ENCODE peak calls at places on chromosomes 3 and 15, in ten cellular contexts. F, W, H, G, J, X, R, M, S and D are unnamed samples.

GRCh38 chr3:154301556-154301955 is 22.7 kb downstream of the DHX36 start:
- DNase-seq in F (no peak), W (no peak), H (no peak), G (no peak), J (no peak), X (no peak), R (no peak), M (no peak), S (no peak), D (no peak)

GRCh38 chr15:75031773-75032302 is 8.4 kb downstream of the PPCDC start:
- DNase-seq in F (no peak), W (no peak), H (no peak), G (no peak), J (no peak), X (no peak), R (no peak), M (no peak), S (no peak), D (no peak)

GRCh38 chr15:65595960-65596359 is 15.0 kb downstream of the INTS14 start:
- DNase-seq in F (no peak), W (no peak), H (peak), G (no peak), J (peak), X (no peak), R (no peak), M (no peak), S (no peak), D (peak)

GRCh38 chr3:44416031-44417030 is 61.1 kb downstream of the ZNF445 start:
- DNase-seq in F (no peak), W (no peak), H (no peak), G (no peak), J (no peak), X (no peak), R (no peak), M (peak), S (no peak), D (no peak)

GRCh38 chr3:123281929-123282328 is 80.2 kb downstream of the SEC22A start:
- DNase-seq in F (no peak), W (no peak), H (no peak), G (no peak), J (no peak), X (no peak), R (peak), M (peak), S (no peak), D (no peak)

GRCh38 chr3:100108464-100109079 is 5.7 kb downstream of the FILIP1L start:
- DNase-seq in F (no peak), W (no peak), H (no peak), G (no peak), J (peak), X (no peak), R (no peak), M (no peak), S (no peak), D (no peak)

GRCh38 chr15:101621961-101622360 is 30.2 kb downstream of the TM2D3 start:
- DNase-seq in F (no peak), W (no peak), H (no peak), G (no peak), J (no peak), X (no peak), R (no peak), M (no peak), S (no peak), D (no peak)

GRCh38 chr3:46778101-46778500 is 60.4 kb upstream of the PRSS50 start:
- DNase-seq in F (no peak), W (no peak), H (no peak), G (no peak), J (no peak), X (no peak), R (no peak), M (no peak), S (no peak), D (no peak)

GRCh38 chr3:52526151-52526561 is 7.5 kb downstream of the NT5DC2 start:
- DNase-seq in F (no peak), W (no peak), H (no peak), G (no peak), J (peak), X (no peak), R (no peak), M (no peak), S (no peak), D (no peak)

GRCh38 chr3:160169139-160169830 is 55.9 kb upstream of the C3orf80 start:
- DNase-seq in F (no peak), W (no peak), H (no peak), G (peak), J (no peak), X (no peak), R (peak), M (no peak), S (no peak), D (no peak)

GRCh38 chr15:48449734-48450133 is 118.5 kb downstream of the DUT start:
- DNase-seq in F (no peak), W (no peak), H (no peak), G (no peak), J (no peak), X (no peak), R (no peak), M (no peak), S (no peak), D (no peak)

GRCh38 chr3:44019736-44020135 is 221.9 kb upstream of the TOPAZ1 start:
- DNase-seq in F (no peak), W (no peak), H (no peak), G (no peak), J (no peak), X (no peak), R (no peak), M (no peak), S (no peak), D (no peak)

GRCh38 chr3:127389415-127389814 is 101.6 kb upstream of the PRR20G start:
- DNase-seq in F (no peak), W (no peak), H (no peak), G (peak), J (no peak), X (no peak), R (no peak), M (no peak), S (no peak), D (no peak)

GRCh38 chr3:23573827-23574226 is 231.9 kb upstream of the UBE2E1 start:
- DNase-seq in F (no peak), W (no peak), H (no peak), G (no peak), J (no peak), X (no peak), R (no peak), M (no peak), S (no peak), D (no peak)

GRCh38 chr15:92121047-92121446 is 267.5 kb downstream of the SLCO3A1 start:
- DNase-seq in F (no peak), W (no peak), H (no peak), G (no peak), J (no peak), X (no peak), R (no peak), M (no peak), S (no peak), D (no peak)

GRCh38 chr15:39358441-39359041 is 222.3 kb upstream of the THBS1 start:
- DNase-seq in F (no peak), W (no peak), H (peak), G (peak), J (no peak), X (no peak), R (peak), M (no peak), S (no peak), D (no peak)

GRCh38 chr15:59329091-59329490 is 43.6 kb downstream of the MYO1E start:
- DNase-seq in F (no peak), W (no peak), H (no peak), G (no peak), J (no peak), X (no peak), R (no peak), M (no peak), S (no peak), D (no peak)

GRCh38 chr15:98999233-98999632 is 8.4 kb downstream of the PGPEP1L start:
- DNase-seq in F (no peak), W (no peak), H (no peak), G (no peak), J (no peak), X (no peak), R (no peak), M (no peak), S (no peak), D (no peak)

GRCh38 chr3:99641984-99642383 is 3.6 kb downstream of the COL8A1 start:
- DNase-seq in F (no peak), W (no peak), H (no peak), G (no peak), J (no peak), X (no peak), R (no peak), M (no peak), S (no peak), D (no peak)

GRCh38 chr3:52891615-52892081 is 5.7 kb downstream of the STIMATE start:
- DNase-seq in F (no peak), W (no peak), H (no peak), G (no peak), J (no peak), X (no peak), R (peak), M (no peak), S (no peak), D (peak)

GRCh38 chr15:77009646-77010311 is 14.9 kb downstream of the PSTPIP1 start:
- DNase-seq in F (no peak), W (no peak), H (no peak), G (no peak), J (no peak), X (no peak), R (peak), M (no peak), S (no peak), D (no peak)

GRCh38 chr3:44584646-44585501 is at the start of gene ZNF660:
- DNase-seq in F (peak), W (peak), H (peak), G (peak), J (no peak), X (peak), R (peak), M (no peak), S (peak), D (peak)

GRCh38 chr3:41199866-41200668 is 762 bp downstream of the CTNNB1 start:
- DNase-seq in F (no peak), W (no peak), H (peak), G (peak), J (peak), X (no peak), R (peak), M (peak), S (peak), D (peak)

GRCh38 chr3:179069762-179070390 is 1.7 kb downstream of the ZMAT3 start:
- DNase-seq in F (no peak), W (no peak), H (peak), G (peak), J (no peak), X (no peak), R (peak), M (no peak), S (no peak), D (no peak)

GRCh38 chr15:27089233-27089586 is 118.2 kb downstream of the GABRG3 start:
- DNase-seq in F (no peak), W (no peak), H (no peak), G (no peak), J (no peak), X (no peak), R (no peak), M (no peak), S (no peak), D (no peak)

GRCh38 chr15:73541479-73541878 is 91.7 kb downstream of the NPTN start:
- DNase-seq in F (no peak), W (no peak), H (no peak), G (no peak), J (no peak), X (no peak), R (no peak), M (no peak), S (no peak), D (no peak)

GRCh38 chr15:73927003-73927475 is 777 bp downstream of the LOXL1 start:
- DNase-seq in F (peak), W (no peak), H (no peak), G (no peak), J (peak), X (no peak), R (peak), M (peak), S (no peak), D (no peak)

GRCh38 chr3:76383781-76384180 is 598.4 kb upstream of the ZNF717 start:
- DNase-seq in F (no peak), W (no peak), H (no peak), G (no peak), J (no peak), X (no peak), R (no peak), M (no peak), S (no peak), D (peak)

GRCh38 chr3:99774467-99774866 is 43.2 kb upstream of the CMSS1 start:
- DNase-seq in F (no peak), W (no peak), H (no peak), G (peak), J (peak), X (no peak), R (peak), M (no peak), S (no peak), D (no peak)

GRCh38 chr3:169660709-169661566 is 2.6 kb downstream of the MECOM start:
- DNase-seq in F (peak), W (no peak), H (peak), G (peak), J (no peak), X (no peak), R (no peak), M (no peak), S (no peak), D (no peak)

GRCh38 chr15:69782809-69783208 is 314.9 kb downstream of the TLE3 start:
- DNase-seq in F (no peak), W (no peak), H (no peak), G (no peak), J (no peak), X (no peak), R (no peak), M (no peak), S (no peak), D (no peak)

GRCh38 chr15:93087825-93088199 is 1.2 kb downstream of the RGMA start:
- DNase-seq in F (no peak), W (no peak), H (peak), G (peak), J (peak), X (no peak), R (peak), M (peak), S (peak), D (no peak)

GRCh38 chr3:20344400-20344959 is 158.5 kb upstream of the SGO1 start:
- DNase-seq in F (no peak), W (no peak), H (no peak), G (no peak), J (no peak), X (no peak), R (no peak), M (no peak), S (no peak), D (no peak)

GRCh38 chr3:29282431-29283296 is 1.8 kb downstream of the RBMS3 start:
- DNase-seq in F (no peak), W (no peak), H (peak), G (peak), J (no peak), X (no peak), R (peak), M (no peak), S (no peak), D (no peak)

GRCh38 chr3:164723396-164723795 is 354.9 kb downstream of the SI start:
- DNase-seq in F (no peak), W (no peak), H (no peak), G (no peak), J (no peak), X (no peak), R (no peak), M (no peak), S (no peak), D (no peak)

GRCh38 chr3:5651351-5651750 is 463.8 kb downstream of the EDEM1 start:
- DNase-seq in F (no peak), W (no peak), H (no peak), G (no peak), J (peak), X (no peak), R (no peak), M (no peak), S (no peak), D (no peak)